ENCODE peak calls at places on chromosomes 5 and 9, in six cellular contexts. K is H54, T is NCI-H345, Z is NCI-H2081, Y is DMS153, Q is NCI-H446 treated with DMSO at 0.1 percent for 48 hours. P is an unnamed sample.

GRCh38 chr5:106397700-106398099 is 1273.0 kb downstream of the EFNA5 start:
- DNase-seq in K (peak; percentile 19), T (no peak), Z (no peak), Y (no peak), Q (no peak), P (no peak)

GRCh38 chr9:109593612-109594011 is 95.5 kb upstream of the PTPN3 start:
- DNase-seq in K (no peak), T (no peak), Z (no peak), Y (no peak), Q (no peak), P (no peak)

GRCh38 chr5:169080352-169080938 is 220.5 kb downstream of the SLIT3 start:
- DNase-seq in K (no peak), T (no peak), Z (no peak), Y (no peak), Q (no peak), P (no peak)

GRCh38 chr9:101536938-101537337 is 3.3 kb downstream of the RNF20 start:
- DNase-seq in K (no peak), T (no peak), Z (no peak), Y (no peak), Q (no peak), P (no peak)

GRCh38 chr5:168734657-168735344 is 155.6 kb upstream of the PANK3 start:
- DNase-seq in K (no peak), T (no peak), Z (no peak), Y (no peak), Q (no peak), P (no peak)

GRCh38 chr5:9698125-9698848 is 68.1 kb upstream of the TAS2R1 start:
- DNase-seq in K (no peak), T (no peak), Z (no peak), Y (no peak), Q (no peak), P (no peak)

GRCh38 chr9:75870450-75870849 is 20.0 kb upstream of the PCSK5 start:
- DNase-seq in K (no peak), T (no peak), Z (no peak), Y (no peak), Q (no peak), P (no peak)

GRCh38 chr9:134619456-134619982 is 22.1 kb upstream of the COL5A1 start:
- DNase-seq in K (no peak), T (no peak), Z (no peak), Y (no peak), Q (no peak), P (no peak)

GRCh38 chr9:105295986-105296385 is 51.5 kb downstream of the SLC44A1 start:
- DNase-seq in K (no peak), T (no peak), Z (no peak), Y (no peak), Q (no peak), P (no peak)

GRCh38 chr5:132822650-132823480 is 7.6 kb downstream of the SHROOM1 start:
- DNase-seq in K (no peak), T (no peak), Z (no peak), Y (no peak), Q (no peak), P (no peak)

GRCh38 chr5:171595801-171596231 is 176.4 kb downstream of the FGF18 start:
- DNase-seq in K (peak; percentile 61), T (no peak), Z (no peak), Y (no peak), Q (peak; percentile 57), P (no peak)

GRCh38 chr9:130421154-130421801 is 23.5 kb upstream of the ASS1 start:
- DNase-seq in K (no peak), T (no peak), Z (no peak), Y (no peak), Q (no peak), P (no peak)

GRCh38 chr9:91734371-91734981 is 215.6 kb downstream of the ROR2 start:
- DNase-seq in K (peak; percentile 87), T (peak; percentile 9), Z (peak; percentile 30), Y (no peak), Q (no peak), P (no peak)

GRCh38 chr9:38205279-38205678 is 136.3 kb upstream of the SHB start:
- DNase-seq in K (no peak), T (no peak), Z (no peak), Y (no peak), Q (no peak), P (no peak)

GRCh38 chr5:139664273-139664693 is 16.1 kb downstream of the CXXC5 start:
- DNase-seq in K (no peak), T (no peak), Z (no peak), Y (no peak), Q (no peak), P (no peak)

GRCh38 chr9:36127652-36128244 is 8.8 kb upstream of the GLIPR2 start:
- DNase-seq in K (no peak), T (no peak), Z (no peak), Y (no peak), Q (no peak), P (no peak)

GRCh38 chr9:87109851-87110250 is 162.5 kb upstream of the GAS1 start:
- DNase-seq in K (no peak), T (no peak), Z (no peak), Y (no peak), Q (no peak), P (no peak)

P was measured in NCI-H2107.